ENCODE peak calls at places on chromosomes 5 and 9, in six cellular contexts. Z, T, D, B, F and V are unnamed samples.

GRCh38 chr5:170353011-170353890 is 35.9 kb downstream of the KCNMB1 start:
- DNase-seq in Z (no peak), T (no peak), D (no peak), B (no peak), F (peak), V (no peak)

GRCh38 chr9:9556865-9557803 is 1055.7 kb downstream of the PTPRD start:
- DNase-seq in Z (no peak), T (no peak), D (no peak), B (no peak), F (peak), V (no peak)

GRCh38 chr5:80041536-80041935 is 6.4 kb downstream of the THBS4 start:
- DNase-seq in Z (no peak), T (no peak), D (no peak), B (no peak), F (no peak), V (no peak)

GRCh38 chr5:179243333-179243732 is 101.9 kb downstream of the ADAMTS2 start:
- DNase-seq in Z (peak), T (peak), D (no peak), B (no peak), F (peak), V (no peak)

GRCh38 chr9:96491079-96491879 is 41.3 kb downstream of the HABP4 start:
- DNase-seq in Z (no peak), T (no peak), D (no peak), B (peak), F (no peak), V (no peak)

GRCh38 chr9:89418882-89419641 is 78.9 kb downstream of the SEMA4D start:
- DNase-seq in Z (no peak), T (peak), D (no peak), B (peak), F (no peak), V (no peak)

GRCh38 chr5:176853151-176853793 is 42.9 kb downstream of the UNC5A start:
- DNase-seq in Z (no peak), T (no peak), D (no peak), B (no peak), F (no peak), V (no peak)

GRCh38 chr9:31236344-31236743 is 1148.1 kb upstream of the ACO1 start:
- DNase-seq in Z (no peak), T (no peak), D (no peak), B (no peak), F (no peak), V (no peak)

GRCh38 chr9:12426198-12426864 is 266.9 kb upstream of the TYRP1 start:
- DNase-seq in Z (no peak), T (no peak), D (no peak), B (no peak), F (peak), V (no peak)

GRCh38 chr9:116447914-116448313 is 239.2 kb upstream of the TRIM32 start:
- DNase-seq in Z (no peak), T (no peak), D (no peak), B (no peak), F (no peak), V (no peak)

GRCh38 chr5:150329038-150329437 is 26.3 kb upstream of the ARSI start:
- DNase-seq in Z (no peak), T (no peak), D (no peak), B (no peak), F (no peak), V (no peak)

GRCh38 chr9:135582966-135583685 is 21.6 kb downstream of the PAEP start:
- DNase-seq in Z (no peak), T (no peak), D (no peak), B (no peak), F (no peak), V (no peak)

GRCh38 chr5:27472000-27472763 is 433.8 kb upstream of the CDH9 start:
- DNase-seq in Z (peak), T (no peak), D (no peak), B (no peak), F (peak), V (peak)

GRCh38 chr9:136220017-136220729 is 15.2 kb upstream of the LHX3 start:
- DNase-seq in Z (no peak), T (no peak), D (no peak), B (no peak), F (peak), V (no peak)

GRCh38 chr5:14593326-14594036 is 11.9 kb downstream of the OTULINL start:
- DNase-seq in Z (peak), T (no peak), D (no peak), B (peak), F (no peak), V (no peak)

GRCh38 chr9:115213777-115214428 is 95.9 kb upstream of the TNC start:
- DNase-seq in Z (peak), T (no peak), D (no peak), B (no peak), F (no peak), V (no peak)

GRCh38 chr5:120532835-120533234 is 68.7 kb downstream of the PRR16 start:
- DNase-seq in Z (no peak), T (no peak), D (no peak), B (no peak), F (peak), V (no peak)

GRCh38 chr9:111957856-111958631 is 61.4 kb downstream of the UGCG start:
- DNase-seq in Z (peak), T (no peak), D (no peak), B (no peak), F (no peak), V (peak)

GRCh38 chr5:73867344-73868335 is 241.6 kb downstream of the ARHGEF28 start:
- DNase-seq in Z (peak), T (no peak), D (no peak), B (no peak), F (no peak), V (no peak)

GRCh38 chr9:135802876-135803419 is 101.0 kb downstream of the KCNT1 start:
- DNase-seq in Z (no peak), T (no peak), D (no peak), B (no peak), F (no peak), V (no peak)

GRCh38 chr9:13033959-13034695 is 245.4 kb downstream of the MPDZ start:
- DNase-seq in Z (peak), T (peak), D (peak), B (no peak), F (peak), V (no peak)

GRCh38 chr5:150021491-150022162 is 21.1 kb downstream of the HMGXB3 start:
- DNase-seq in Z (no peak), T (no peak), D (peak), B (no peak), F (peak), V (no peak)

GRCh38 chr9:71552480-71552879 is 215.8 kb downstream of the CEMIP2 start:
- DNase-seq in Z (no peak), T (no peak), D (no peak), B (no peak), F (peak), V (no peak)

GRCh38 chr9:124282442-124283231 is 24.9 kb downstream of the NEK6 start:
- DNase-seq in Z (no peak), T (peak), D (peak), B (no peak), F (no peak), V (no peak)

GRCh38 chr9:86201474-86202337 is 57.8 kb downstream of the C9orf153 start:
- DNase-seq in Z (no peak), T (no peak), D (no peak), B (no peak), F (no peak), V (no peak)

GRCh38 chr5:71872465-71872864 is 153.4 kb downstream of the CARTPT start:
- DNase-seq in Z (no peak), T (no peak), D (no peak), B (no peak), F (no peak), V (no peak)

GRCh38 chr5:142109356-142110045 is 922 bp downstream of the NDFIP1 start:
- DNase-seq in Z (no peak), T (peak), D (no peak), B (peak), F (no peak), V (no peak)

DNA sequence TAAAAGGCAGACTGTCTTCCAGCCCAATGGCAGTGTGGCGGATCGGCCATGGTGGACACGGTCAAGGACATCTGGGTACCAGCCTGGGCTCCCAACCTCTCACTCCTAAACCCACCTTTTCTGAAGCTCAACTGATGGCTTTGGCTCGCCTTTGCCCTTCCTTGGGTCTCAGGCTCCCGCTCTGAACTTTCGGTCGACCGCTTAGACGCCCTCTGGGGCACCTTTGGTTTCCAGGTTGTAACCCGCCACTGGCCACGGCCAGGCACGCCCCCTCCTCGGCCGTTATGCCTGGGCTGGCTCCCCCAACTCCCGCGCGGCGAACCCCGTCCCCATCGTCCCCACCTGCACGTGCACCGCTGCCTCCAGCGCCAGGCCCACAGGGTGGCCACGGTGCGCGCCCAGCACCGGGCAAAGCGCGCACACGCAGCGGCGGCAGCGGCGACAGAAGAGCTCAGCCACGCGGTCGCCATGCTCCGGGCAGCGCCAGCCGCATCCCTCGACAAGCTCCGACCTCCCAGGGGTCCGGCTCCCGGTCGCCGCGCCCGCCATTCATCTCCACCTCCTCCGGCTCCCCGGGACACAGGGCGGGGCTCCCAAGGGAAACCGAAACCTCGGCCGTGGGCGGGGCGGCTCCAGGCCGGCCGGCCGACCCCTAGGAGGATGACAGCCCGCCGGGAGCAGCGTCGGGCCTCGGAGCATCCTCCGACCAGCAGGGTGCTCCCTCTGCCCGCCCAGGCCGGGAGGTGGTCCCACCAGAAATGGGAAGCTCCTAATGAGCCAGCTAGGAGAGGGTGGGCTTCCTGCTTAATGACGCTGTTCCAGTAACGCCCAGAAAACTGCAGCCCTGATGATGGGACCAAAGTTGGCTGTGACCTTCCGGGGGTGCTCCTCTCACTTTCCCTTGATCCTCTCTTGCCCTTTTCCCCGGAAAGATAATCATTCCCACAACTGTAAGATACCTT is at the start of gene TRIM14:
- DNase-seq in Z (peak), T (peak), D (peak), B (peak), F (peak), V (no peak)
- TF ChIP-seq CTCF in Z (peak), T (no peak), D (peak), B (no peak), F (peak), V (peak)

GRCh38 chr5:140565780-140566095 is 1.1 kb downstream of the SLC35A4 start:
- DNase-seq in Z (no peak), T (no peak), D (no peak), B (no peak), F (no peak), V (no peak)
- H3K4me3 ChIP-seq in Z (peak), T (no peak), D (peak), B (peak), F (peak), V (peak)

DNA sequence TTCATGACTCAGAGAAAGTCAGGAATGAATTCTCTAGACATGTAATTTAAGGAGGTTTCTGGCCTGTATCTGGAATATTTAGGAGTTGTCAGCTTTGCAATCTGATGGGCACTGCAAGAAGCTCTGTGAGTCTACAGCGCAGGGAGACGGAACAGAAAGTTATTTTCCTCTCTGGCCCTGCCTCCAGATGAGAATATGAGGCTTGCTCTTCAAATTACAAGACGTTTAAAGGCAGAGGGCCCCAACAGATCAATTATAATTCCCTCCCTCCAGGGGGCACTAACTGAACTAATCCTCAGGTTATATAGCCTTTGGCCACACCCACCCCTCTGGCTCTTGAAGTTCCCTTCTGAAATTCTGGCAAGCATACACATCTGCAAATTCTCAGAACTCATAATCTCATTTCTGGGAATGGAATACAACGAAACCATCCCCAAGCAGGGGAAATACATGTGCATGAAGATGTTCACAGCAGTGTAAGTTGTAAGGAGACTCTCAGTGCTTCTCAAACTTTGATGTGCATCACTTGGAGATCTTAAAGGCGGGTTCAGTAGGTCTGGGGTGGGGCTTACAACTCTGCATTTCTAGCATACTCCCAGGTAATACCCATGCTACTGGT is 307.6 kb downstream of the CWC27 start:
- DNase-seq in Z (peak), T (peak), D (peak), B (peak), F (peak), V (peak)
- TF ChIP-seq CTCF in Z (no peak), T (no peak), D (peak), B (peak), F (peak), V (no peak)

DNA sequence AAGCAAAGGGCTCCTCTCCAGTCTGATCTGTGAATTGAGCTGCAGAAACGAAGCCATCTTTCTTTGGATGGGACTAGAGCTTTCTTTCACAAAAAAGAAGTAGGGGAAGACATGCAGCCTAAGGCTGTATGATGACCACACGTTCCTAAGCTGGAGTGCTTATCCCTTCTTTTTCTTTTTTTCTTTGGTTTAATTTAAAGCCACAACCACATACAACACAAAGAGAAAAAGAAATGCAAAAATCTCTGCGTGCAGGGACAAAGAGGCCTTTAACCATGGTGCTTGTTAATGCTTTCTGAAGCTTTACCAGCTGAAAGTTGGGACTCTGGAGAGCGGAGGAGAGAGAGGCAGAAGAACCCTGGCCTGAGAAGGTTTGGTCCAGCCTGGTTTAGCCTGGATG is 82.1 kb downstream of the PIK3R1 start:
- DNase-seq in Z (no peak), T (no peak), D (no peak), B (no peak), F (no peak), V (no peak)
- H3K4me3 ChIP-seq in Z (no peak), T (no peak), D (no peak), B (no peak), F (no peak), V (no peak)